ENCODE peak calls at places on chromosomes 2 and 18, in four cellular contexts. D is heart left ventricle, H is GM12891, R is Peyer's patch. U is an unnamed sample.

GRCh38 chr2:236627846-236628245 is 58.2 kb downstream of the ACKR3 start:
- DNase-seq in H (no peak), D (peak; percentile 7), R (peak; percentile 18), U (no peak)

GRCh38 chr18:427005-427404 is 73.5 kb downstream of the COLEC12 start:
- DNase-seq in D (no peak), R (no peak), H (no peak), U (no peak)

GRCh38 chr2:152396763-152397162 is 61.8 kb downstream of the FMNL2 start:
- DNase-seq in D (no peak), H (no peak), R (no peak), U (no peak)

GRCh38 chr2:198615972-198616371 is 811.6 kb downstream of the PLCL1 start:
- DNase-seq in R (peak; percentile 56), D (no peak), H (no peak), U (no peak)

GRCh38 chr18:79603321-79604204 is 76.0 kb upstream of the CTDP1 start:
- DNase-seq in R (no peak), H (no peak), D (no peak), U (no peak)

GRCh38 chr2:219736196-219736595 is 108.8 kb downstream of the SLC4A3 start:
- DNase-seq in R (no peak), H (no peak), D (no peak), U (peak; percentile 61)

GRCh38 chr18:59279193-59279592 is 5.9 kb upstream of the RAX start:
- DNase-seq in R (no peak), H (no peak), D (no peak), U (no peak)

GRCh38 chr18:10127721-10128120 is 213.9 kb downstream of the VAPA start:
- DNase-seq in D (no peak), H (no peak), R (no peak), U (no peak)

GRCh38 chr2:2742745-2743144 is 411.7 kb upstream of the MYT1L start:
- DNase-seq in D (no peak), R (no peak), H (no peak), U (no peak)

GRCh38 chr18:50161806-50162205 is 33.1 kb downstream of the MYO5B start:
- DNase-seq in D (no peak), R (no peak), H (no peak), U (no peak)

GRCh38 chr2:231306791-231307440 is 88.6 kb upstream of the B3GNT7 start:
- DNase-seq in R (no peak), D (no peak), H (no peak), U (no peak)

GRCh38 chr2:198327526-198327925 is 523.1 kb downstream of the PLCL1 start:
- DNase-seq in H (no peak), R (no peak), D (no peak), U (no peak)

GRCh38 chr2:215517391-215517790 is 81.5 kb upstream of the FN1 start:
- DNase-seq in R (no peak), D (no peak), H (no peak), U (no peak)

DNA sequence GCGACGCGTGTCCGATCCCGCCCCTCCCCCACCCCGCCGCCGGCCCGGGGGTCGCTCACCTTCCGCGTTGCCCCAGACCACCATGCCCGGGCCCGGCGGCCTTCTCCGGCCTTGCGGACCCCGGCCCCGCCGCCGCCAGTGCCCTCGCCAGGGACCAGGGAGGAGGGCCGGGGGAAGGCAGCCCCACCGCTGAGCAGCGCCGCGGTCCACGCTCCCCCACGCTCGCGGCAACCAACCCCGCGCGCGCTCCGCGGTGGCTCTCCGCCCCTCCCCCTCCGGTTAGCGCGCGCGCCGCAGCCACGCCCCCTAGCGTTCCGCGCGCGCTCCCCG is at the start of gene REV1:
- DNase-seq in D (no peak), R (no peak), H (no peak), U (no peak)
- TF ChIP-seq POLR2A in D (no peak), R (peak; percentile 43), H (no peak), U (peak; percentile 66)

GRCh38 chr2:201071305-201072200 is at the start of the genes HYCC2 and NDUFB3:
- DNase-seq in R (peak; percentile 96), D (peak; percentile 91), H (peak; percentile 74), U (peak; percentile 81)
- TF ChIP-seq POLR2A in R (peak; percentile 75), D (no peak), H (peak; percentile 84), U (peak; percentile 78)

GRCh38 chr18:23689616-23690504 is 607 bp downstream of the LAMA3 start:
- DNase-seq in R (peak; percentile 46), D (no peak), H (peak; percentile 45), U (no peak)
- TF ChIP-seq POLR2A in R (no peak), D (no peak), H (no peak), U (no peak)

DNA sequence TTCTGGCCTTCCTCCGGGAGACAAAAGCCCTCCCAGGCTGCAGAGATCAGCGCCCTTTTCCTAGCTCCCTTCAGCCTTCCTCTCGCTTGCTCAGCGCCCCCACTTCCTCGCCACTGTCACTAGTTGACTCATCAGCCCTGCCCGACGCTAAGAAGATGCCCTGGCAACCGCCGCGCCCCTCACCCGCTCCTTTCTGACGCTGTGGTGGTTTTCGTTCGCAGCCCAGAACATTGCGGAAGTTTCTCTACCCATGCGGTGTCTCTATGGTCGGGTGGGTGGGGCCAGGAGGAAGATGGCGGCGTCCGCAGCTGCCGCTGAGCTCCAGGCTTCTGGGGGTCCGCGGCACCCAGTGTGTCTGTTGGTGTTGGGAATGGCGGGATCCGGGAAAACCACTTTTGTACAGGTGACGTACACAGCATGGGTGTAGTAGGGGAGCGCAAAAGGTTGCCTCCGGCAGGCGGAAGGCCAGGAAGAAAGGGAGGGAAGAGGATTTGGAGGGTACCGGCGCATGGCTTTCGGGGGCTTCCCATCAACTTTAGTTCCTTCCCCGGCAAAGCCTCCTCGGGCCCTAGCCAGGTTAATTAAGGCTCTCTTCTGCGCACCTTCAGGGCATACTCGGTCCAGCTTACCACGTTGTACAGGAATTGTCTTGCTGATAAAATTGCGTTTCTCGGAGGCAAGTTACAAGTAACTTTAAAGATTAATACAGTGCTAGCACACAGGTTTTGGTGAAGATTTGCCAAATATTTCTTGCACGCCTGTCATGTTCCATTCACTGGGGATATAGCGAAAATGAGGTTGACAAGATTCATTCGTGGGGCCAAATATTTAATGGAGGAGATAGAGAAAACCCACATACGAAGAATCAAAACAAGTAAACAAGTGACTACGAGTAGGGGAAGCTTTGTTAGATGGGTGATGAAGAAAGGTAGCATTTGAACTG is at the start of the genes CCDC121 and GPN1:
- DNase-seq in H (peak; percentile 69), D (peak; percentile 88), R (peak; percentile 96), U (peak; percentile 72)
- TF ChIP-seq POLR2A in H (peak; percentile 98), D (no peak), R (peak; percentile 44), U (peak; percentile 95)

U was measured in H54.